ENCODE peak calls at places on chromosome 6, in seven cellular contexts. G is sigmoid colon, Q is foreskin fibroblast, T is HL-60, F is pancreas, Z is lower leg skin, V is BE2C. B is an unnamed sample.

GRCh38 chr6:41199427-41200246 is 1.3 kb downstream of the TREML2 start:
- DNase-seq in G (no peak), Q (no peak), T (peak), F (no peak), Z (no peak), V (no peak), B (no peak)

GRCh38 chr6:24874776-24875175 is 61.0 kb downstream of the RIPOR2 start:
- DNase-seq in G (no peak), Q (no peak), T (no peak), F (no peak), Z (no peak), V (no peak), B (no peak)

GRCh38 chr6:24910850-24911712 is 24.7 kb downstream of the RIPOR2 start:
- DNase-seq in G (peak), Q (peak), T (no peak), F (peak), Z (peak), V (peak), B (peak)

GRCh38 chr6:91711518-91711917 is 1124.6 kb upstream of the MAP3K7 start:
- DNase-seq in G (no peak), Q (no peak), T (no peak), F (no peak), Z (no peak), V (no peak), B (no peak)

GRCh38 chr6:158207452-158207788 is 39.3 kb downstream of the GTF2H5 start:
- DNase-seq in G (no peak), Q (no peak), T (no peak), F (no peak), Z (no peak), V (no peak), B (no peak)

GRCh38 chr6:79605061-79605460 is 26.1 kb upstream of the SH3BGRL2 start:
- DNase-seq in G (no peak), Q (no peak), T (no peak), F (no peak), Z (no peak), V (no peak), B (peak)

GRCh38 chr6:128554302-128554701 is 33.9 kb upstream of the PTPRK start:
- DNase-seq in G (no peak), Q (no peak), T (no peak), F (no peak), Z (no peak), V (no peak), B (no peak)

GRCh38 chr6:27040244-27041042 is 207.1 kb upstream of the PRSS16 start:
- DNase-seq in G (no peak), Q (no peak), T (no peak), F (no peak), Z (no peak), V (no peak), B (no peak)

GRCh38 chr6:106134087-106134770 is 48.1 kb downstream of the PRDM1 start:
- DNase-seq in G (no peak), Q (no peak), T (no peak), F (no peak), Z (peak), V (no peak), B (no peak)

GRCh38 chr6:18053071-18053475 is 65.6 kb upstream of the KIF13A start:
- DNase-seq in G (no peak), Q (peak), T (no peak), F (no peak), Z (no peak), V (no peak), B (no peak)

GRCh38 chr6:139030211-139030530 is 1.6 kb downstream of the ABRACL start:
- DNase-seq in G (no peak), Q (no peak), T (no peak), F (no peak), Z (no peak), V (no peak), B (no peak)

GRCh38 chr6:79240509-79240908 is 6.0 kb upstream of the HMGN3 start:
- DNase-seq in G (no peak), Q (no peak), T (no peak), F (no peak), Z (no peak), V (no peak), B (no peak)

GRCh38 chr6:72524011-72524645 is 97.7 kb upstream of the KCNQ5 start:
- DNase-seq in G (no peak), Q (no peak), T (no peak), F (no peak), Z (no peak), V (no peak), B (peak)

GRCh38 chr6:142942805-142943227 is 2.2 kb downstream of the HIVEP2 start:
- DNase-seq in G (no peak), Q (no peak), T (no peak), F (no peak), Z (no peak), V (no peak), B (no peak)

GRCh38 chr6:43698584-43699349 is 11.2 kb upstream of the MRPS18A start:
- DNase-seq in G (no peak), Q (peak), T (no peak), F (peak), Z (no peak), V (no peak), B (peak)

GRCh38 chr6:70709826-70710225 is 42.1 kb downstream of the SMAP1 start:
- DNase-seq in G (no peak), Q (peak), T (no peak), F (no peak), Z (no peak), V (no peak), B (no peak)

GRCh38 chr6:81962198-81962597 is 209.7 kb upstream of the TENT5A start:
- DNase-seq in G (no peak), Q (peak), T (peak), F (no peak), Z (no peak), V (no peak), B (no peak)

GRCh38 chr6:129732034-129732433 is 22.1 kb upstream of the ARHGAP18 start:
- DNase-seq in G (no peak), Q (no peak), T (no peak), F (no peak), Z (no peak), V (no peak), B (no peak)

GRCh38 chr6:150937126-150937906 is 71.8 kb downstream of the MTHFD1L start:
- DNase-seq in G (no peak), Q (no peak), T (no peak), F (no peak), Z (no peak), V (no peak), B (no peak)

GRCh38 chr6:121430514-121431460 is 4.7 kb upstream of the GJA1 start:
- DNase-seq in G (no peak), Q (no peak), T (no peak), F (no peak), Z (no peak), V (no peak), B (no peak)
- TF ChIP-seq CTCF in G (peak), Q (peak), T (no peak), F (no peak), Z (peak), V (peak), B (peak)

DNA sequence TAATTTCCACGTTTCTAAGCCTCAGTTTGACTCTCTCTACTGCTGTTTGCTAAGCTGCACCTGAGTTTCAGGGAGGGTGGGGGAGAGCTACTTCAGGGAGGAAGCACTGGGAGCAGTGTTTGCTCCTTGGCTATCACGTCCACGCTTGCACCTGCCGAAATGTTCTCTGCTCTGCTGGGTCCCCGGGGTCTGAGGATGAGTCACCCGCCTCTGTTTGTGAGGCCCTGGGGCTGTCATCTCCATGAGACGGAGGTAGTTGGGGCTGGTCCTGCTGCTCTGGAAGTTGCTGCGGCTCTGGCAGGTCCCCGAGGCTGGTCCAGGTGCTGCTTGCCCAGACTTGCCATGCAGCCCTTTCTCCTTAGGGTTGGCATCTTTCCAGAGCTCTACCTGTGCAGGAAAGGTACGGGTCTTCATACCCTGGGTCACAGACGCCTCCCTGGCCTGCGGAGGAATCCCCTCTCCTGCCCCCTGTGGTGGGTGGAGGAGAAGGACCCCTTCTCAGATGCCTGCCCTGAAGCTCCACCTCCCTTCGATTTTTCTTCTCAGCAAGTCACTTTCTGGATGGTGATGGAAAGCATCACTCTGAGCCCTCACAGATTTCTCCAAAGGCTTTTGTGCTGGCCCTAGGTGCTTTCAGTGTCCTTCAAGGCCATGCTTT is 220.1 kb downstream of the QKI start:
- DNase-seq in G (no peak), Q (no peak), T (no peak), F (no peak), Z (peak), V (peak), B (no peak)
- TF ChIP-seq CTCF in G (no peak), Q (no peak), T (no peak), F (no peak), Z (no peak), V (peak), B (no peak)

GRCh38 chr6:169789146-169789943 is 37.9 kb downstream of the ERMARD start:
- DNase-seq in G (no peak), Q (no peak), T (no peak), F (no peak), Z (peak), V (no peak), B (no peak)
- TF ChIP-seq CTCF in G (no peak), Q (no peak), T (no peak), F (no peak), Z (no peak), V (no peak), B (no peak)

DNA sequence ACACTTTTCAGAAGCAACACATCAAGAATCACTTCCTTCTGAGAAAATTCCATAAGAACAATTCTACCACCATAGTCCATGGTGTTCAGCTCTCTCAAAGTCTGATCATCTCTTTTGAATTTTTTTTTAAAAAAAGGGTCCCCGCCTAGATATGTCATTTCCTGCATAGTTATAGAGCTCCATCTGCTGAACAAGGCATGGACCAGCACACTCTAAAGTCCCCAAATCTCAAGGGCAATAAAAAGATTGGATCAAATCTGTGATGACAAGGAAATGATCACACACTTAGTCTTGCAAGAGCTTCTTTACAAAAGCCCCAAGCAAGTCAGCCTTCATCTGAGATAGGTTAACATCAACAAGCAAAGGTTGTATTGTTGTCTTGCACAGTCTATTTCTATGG is 100.7 kb upstream of the STMND1 start:
- DNase-seq in G (no peak), Q (peak), T (no peak), F (no peak), Z (no peak), V (no peak), B (no peak)
- TF ChIP-seq CTCF in G (no peak), Q (peak), T (no peak), F (no peak), Z (no peak), V (no peak), B (no peak)

DNA sequence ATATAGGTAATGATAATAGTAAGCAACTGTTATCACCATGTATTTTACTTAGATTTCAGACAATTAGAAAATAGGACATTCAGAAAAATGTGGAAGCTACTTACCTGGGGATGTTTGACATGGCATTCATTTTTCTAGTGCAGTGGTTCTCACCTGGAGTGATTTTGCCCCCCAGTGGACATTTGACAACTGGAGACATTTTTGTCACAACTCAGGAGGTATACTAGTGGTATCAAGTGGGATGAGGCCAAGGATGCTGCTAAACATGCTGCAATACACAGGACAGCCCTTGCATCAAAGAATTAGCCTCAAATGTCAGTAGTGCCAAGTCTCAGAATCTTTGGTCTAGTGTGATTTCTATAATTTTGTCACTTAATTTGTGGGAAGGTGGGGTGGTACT is 36.1 kb downstream of the NUS1 start:
- DNase-seq in G (no peak), Q (no peak), T (no peak), F (no peak), Z (no peak), V (no peak), B (no peak)
- TF ChIP-seq CTCF in G (no peak), Q (no peak), T (no peak), F (no peak), Z (no peak), V (peak), B (no peak)

DNA sequence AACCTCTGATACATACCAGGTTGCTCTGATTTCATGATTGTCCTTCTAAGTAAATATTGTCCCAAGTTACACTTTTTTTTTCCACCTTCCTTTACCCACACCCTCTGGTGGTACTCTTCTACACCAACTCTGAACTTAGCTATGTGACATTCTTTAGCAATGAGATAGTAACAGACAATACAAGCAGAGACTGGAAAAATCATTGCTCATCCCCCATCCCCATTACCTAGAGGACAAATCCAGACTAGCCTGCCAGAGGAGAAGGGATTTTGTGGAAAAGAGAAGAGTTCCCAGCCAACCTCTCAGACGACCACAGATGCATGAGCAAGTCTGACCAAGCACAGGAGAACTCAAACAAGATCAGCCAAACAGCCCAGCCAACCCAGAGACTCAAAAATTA is 32.8 kb upstream of the TFAP2B start:
- DNase-seq in G (no peak), Q (no peak), T (no peak), F (no peak), Z (no peak), V (no peak), B (no peak)
- TF ChIP-seq CTCF in G (no peak), Q (no peak), T (no peak), F (no peak), Z (no peak), V (no peak), B (no peak)

GRCh38 chr6:168711049-168711640 is 270.2 kb downstream of the SMOC2 start:
- DNase-seq in G (no peak), Q (no peak), T (no peak), F (no peak), Z (peak), V (no peak), B (no peak)
- TF ChIP-seq CTCF in G (peak), Q (peak), T (no peak), F (peak), Z (no peak), V (peak), B (peak)

B was measured in glutamatergic neuron.